ENCODE peak calls at places on chromosomes 4 and X, in seven cellular contexts. A is HCT116, N is astrocyte, U is neural progenitor cell, R is SK-N-SH, V is OCI-LY7, D is mammary epithelial cell. B is an unnamed sample.

GRCh38 chr4:177907736-177908424 is 465.6 kb upstream of the AGA start:
- DNase-seq in A (no peak), N (no peak), U (peak; percentile 6), R (no peak), V (no peak), D (no peak), B (no peak)

GRCh38 chr4:142402925-142403324 is 443.2 kb downstream of the INPP4B start:
- DNase-seq in A (no peak), N (peak; percentile 39), U (no peak), R (no peak), V (no peak), D (peak; percentile 49), B (no peak)

GRCh38 chr4:53562409-53562808 is 28.9 kb downstream of the LNX1 start:
- DNase-seq in A (no peak), N (no peak), U (no peak), R (no peak), V (no peak), D (no peak), B (no peak)

GRCh38 chrX:78029663-78030062 is 60.2 kb upstream of the PGAM4 start:
- DNase-seq in A (no peak), N (peak; percentile 1), U (peak; percentile 17), R (peak; percentile 38), V (peak; percentile 45), D (peak; percentile 21), B (peak; percentile 80)

GRCh38 chrX:41009816-41010187 is 75.4 kb upstream of the USP9X start:
- DNase-seq in A (no peak), N (no peak), U (no peak), R (no peak), V (no peak), D (no peak), B (peak; percentile 23)

GRCh38 chrX:18871161-18871880 is 112.6 kb downstream of the PHKA2 start:
- DNase-seq in A (no peak), N (peak; percentile 7), U (no peak), R (no peak), V (no peak), D (no peak), B (peak; percentile 68)

GRCh38 chrX:19122641-19123009 is 357 bp upstream of the ADGRG2 start:
- DNase-seq in A (no peak), N (no peak), U (no peak), R (no peak), V (no peak), D (no peak), B (no peak)

GRCh38 chrX:4787971-4788370 is 1074.5 kb upstream of the PRKX start:
- DNase-seq in A (no peak), N (no peak), U (no peak), R (no peak), V (peak; percentile 19), D (no peak), B (no peak)

GRCh38 chrX:99901091-99901490 is 509.0 kb downstream of the PCDH19 start:
- DNase-seq in A (no peak), N (no peak), U (peak; percentile 1), R (no peak), V (no peak), D (no peak), B (no peak)

GRCh38 chrX:13272426-13272825 is 47.4 kb downstream of the ATXN3L start:
- DNase-seq in A (no peak), N (no peak), U (no peak), R (no peak), V (no peak), D (no peak), B (no peak)

GRCh38 chr4:146370841-146371240 is 150.9 kb downstream of the SLC10A7 start:
- DNase-seq in A (no peak), N (peak; percentile 28), U (no peak), R (no peak), V (no peak), D (no peak), B (no peak)

GRCh38 chr4:1523907-1524636 is 117.8 kb upstream of the NKX1-1 start:
- DNase-seq in A (no peak), N (no peak), U (peak; percentile 39), R (no peak), V (no peak), D (no peak), B (no peak)

GRCh38 chrX:30593435-30594200 is 16.1 kb upstream of the TASL start:
- DNase-seq in A (peak; percentile 38), N (no peak), U (no peak), R (no peak), V (peak; percentile 52), D (no peak), B (no peak)

DNA sequence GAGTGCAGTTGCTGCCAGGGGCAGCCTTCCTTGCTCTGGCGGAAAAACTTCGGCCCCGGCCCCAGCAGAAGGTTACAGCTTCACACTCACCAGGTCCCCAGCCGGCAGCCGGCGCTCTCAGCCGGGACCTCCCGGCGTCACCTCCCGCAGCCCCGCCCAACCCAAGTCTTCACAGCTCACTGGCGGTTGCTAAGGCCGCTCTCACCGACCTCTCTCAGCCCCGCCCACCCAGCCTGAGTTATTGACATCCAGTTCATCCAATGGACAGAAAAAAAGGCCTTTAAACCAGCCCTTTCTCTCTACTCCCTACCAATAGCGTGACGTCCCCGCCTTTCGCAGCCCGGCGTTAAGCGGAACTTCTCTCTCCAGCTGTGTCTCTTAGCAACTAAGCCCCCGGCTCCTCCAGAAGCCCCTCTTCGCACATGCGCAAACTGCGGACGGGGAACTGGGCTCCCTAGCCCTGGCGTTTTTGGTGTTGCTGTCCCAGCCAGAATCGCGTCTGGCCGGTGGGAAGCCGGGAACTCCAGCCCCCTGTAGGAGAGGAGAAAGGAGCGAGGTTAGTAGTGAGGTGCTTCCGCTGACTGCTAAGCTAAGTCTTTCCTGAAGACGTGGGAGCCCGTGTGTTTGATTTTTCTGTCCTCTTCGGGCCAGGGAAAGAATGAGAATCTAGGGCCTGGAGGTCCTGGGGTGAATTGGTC is at the start of gene BBS12:
- DNase-seq in A (peak; percentile 98), N (peak; percentile 98), U (peak; percentile 100), R (peak; percentile 95), V (peak; percentile 99), D (peak; percentile 99), B (peak; percentile 96)
- TF ChIP-seq CTCF in A (peak; percentile 38), N (peak; percentile 14), U (peak; percentile 43), R (peak; percentile 58), V (peak; percentile 66), D (no peak), B (peak; percentile 49)

GRCh38 chr4:7206385-7206784 is 14.0 kb downstream of the SORCS2 start:
- DNase-seq in A (no peak), N (peak; percentile 88), U (peak; percentile 60), R (no peak), V (no peak), D (no peak), B (peak; percentile 95)

GRCh38 chr4:7206856-7207567 is 14.7 kb downstream of the SORCS2 start:
- DNase-seq in A (no peak), N (peak; percentile 92), U (peak; percentile 69), R (peak; percentile 88), V (no peak), D (peak; percentile 78), B (peak; percentile 99)

GRCh38 chr4:7208509-7209451 is 16.4 kb downstream of the SORCS2 start:
- DNase-seq in A (no peak), N (no peak), U (no peak), R (no peak), V (no peak), D (no peak), B (no peak)

GRCh38 chr4:7209699-7210098 is 17.4 kb downstream of the SORCS2 start:
- DNase-seq in A (no peak), N (no peak), U (no peak), R (no peak), V (no peak), D (no peak), B (no peak)

GRCh38 chr4:7207791-7208231 is 15.5 kb downstream of the SORCS2 start:
- DNase-seq in A (no peak), N (peak; percentile 65), U (no peak), R (no peak), V (no peak), D (no peak), B (no peak)
- H3K4me1 ChIP-seq in A (peaks cover 37% of the 10 kb centered on the region), N (peaks cover 66% of the 10 kb centered on the region), U (peaks cover 28% of the 10 kb centered on the region), R (peaks cover 19% of the 10 kb centered on the region), V (no peaks in the 10 kb centered on the region), D (peaks cover 32% of the 10 kb centered on the region), B (peaks cover 38% of the 10 kb centered on the region)

DNA sequence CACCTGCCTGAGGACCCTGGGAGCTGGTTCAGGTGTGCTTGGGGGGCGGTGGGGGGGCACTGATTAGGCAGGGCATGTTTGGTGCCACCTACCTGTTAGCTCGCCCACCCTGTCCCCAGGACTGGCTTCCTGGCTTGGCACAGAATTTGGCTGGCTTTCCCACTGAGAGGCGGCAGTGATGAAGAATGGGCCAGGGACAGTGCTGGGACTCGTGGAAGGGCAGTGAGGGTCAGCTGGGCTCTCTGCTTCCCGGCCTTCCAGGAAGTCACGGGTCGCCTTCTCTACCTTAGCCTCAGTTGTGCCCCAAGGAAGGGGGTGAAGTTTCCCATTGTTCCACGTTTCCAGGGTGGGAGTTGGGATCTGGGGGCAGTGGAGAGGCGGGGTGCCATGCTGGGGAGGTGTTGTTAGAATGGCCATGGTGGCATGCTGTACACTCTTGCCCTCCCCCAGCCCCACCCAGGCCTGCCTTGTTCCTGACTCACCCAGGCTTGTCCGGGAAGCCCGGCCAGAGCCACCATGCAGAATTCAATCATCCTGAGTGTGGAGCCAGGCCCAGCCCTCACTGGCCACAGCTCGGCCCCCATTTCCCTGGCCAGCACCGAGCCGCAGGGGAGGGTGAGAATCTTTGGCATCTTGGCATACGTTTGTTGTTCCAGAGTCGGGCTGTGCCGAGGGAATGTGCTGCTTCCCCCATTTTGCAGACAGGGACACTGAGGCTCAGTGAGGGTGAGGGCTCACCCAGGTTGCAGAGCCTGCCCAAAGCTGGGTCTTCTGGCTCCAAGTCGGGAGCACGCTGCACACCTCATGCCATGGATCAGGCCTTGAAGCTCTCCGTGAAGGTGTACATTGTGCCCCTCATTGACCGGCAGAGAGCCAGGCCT is 21.9 kb upstream of the GPR78 start:
- DNase-seq in A (no peak), N (peak; percentile 37), U (no peak), R (no peak), V (no peak), D (no peak), B (peak; percentile 95)
- H3K79me2 ChIP-seq in A (no peaks in the 10 kb centered on the region), N (no peaks in the 10 kb centered on the region), U (no peaks in the 10 kb centered on the region), R (no peaks in the 10 kb centered on the region), V (no peaks in the 10 kb centered on the region), D (no peaks in the 10 kb centered on the region), B (no peaks in the 10 kb centered on the region)

DNA sequence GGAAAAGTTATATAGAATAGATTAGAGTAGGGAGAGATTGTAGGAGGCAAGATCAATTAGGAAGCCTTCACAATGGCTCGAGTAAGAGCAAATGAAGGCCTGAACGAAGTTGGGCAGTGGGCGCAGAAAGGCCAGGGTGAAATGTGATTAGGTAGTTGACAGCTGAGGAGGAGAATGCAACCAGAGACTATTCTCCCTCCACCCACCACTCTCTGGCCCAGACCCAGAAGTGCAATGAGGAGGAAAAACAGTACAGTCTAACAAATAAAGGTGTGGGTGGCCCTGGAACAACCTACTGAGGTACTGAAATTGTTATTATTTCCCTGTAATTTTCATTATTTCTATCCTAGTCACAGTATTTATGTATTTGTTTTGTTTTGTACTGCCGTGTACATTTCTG is 176.7 kb downstream of the SLC39A8 start:
- DNase-seq in A (no peak), N (peak; percentile 22), U (no peak), R (no peak), V (no peak), D (no peak), B (no peak)
- TF ChIP-seq CTCF in A (no peak), N (no peak), U (no peak), R (no peak), V (no peak), D (no peak), B (no peak)

B was measured in osteoblast.